ENCODE peak calls at places on chromosomes 11 and 22, in six cellular contexts. G, M, K, U, Z and S are unnamed samples.

GRCh38 chr11:63821411-63821810 is 8.2 kb downstream of the SPINDOC start:
- DNase-seq in Z (no peak), G (no peak), K (no peak), M (no peak), U (no peak), S (no peak)

GRCh38 chr11:47973173-47973572 is 7.2 kb upstream of the PTPRJ start:
- DNase-seq in K (no peak), M (no peak), Z (no peak), G (no peak), U (no peak), S (no peak)

GRCh38 chr11:104897891-104898684 is at the start of gene CASP12:
- DNase-seq in Z (no peak), M (peak; percentile 97), G (no peak), U (no peak), K (no peak), S (no peak)

GRCh38 chr22:30694638-30695350 is at the start of gene OSBP2:
- DNase-seq in G (peak; percentile 65), K (peak; percentile 51), Z (peak; percentile 93), U (no peak), M (peak; percentile 30), S (peak; percentile 53)

GRCh38 chr11:84142411-84142810 is 856.2 kb upstream of the CCDC90B start:
- DNase-seq in M (no peak), K (no peak), Z (no peak), G (no peak), U (no peak), S (no peak)

GRCh38 chr11:14904745-14905103 is 12.7 kb upstream of the CYP2R1 start:
- DNase-seq in G (peak; percentile 90), Z (no peak), K (no peak), U (no peak), M (peak; percentile 43), S (peak; percentile 50)

GRCh38 chr22:50734986-50735738 is 2.8 kb upstream of the ACR start:
- DNase-seq in K (no peak), G (peak; percentile 20), M (no peak), U (no peak), Z (no peak), S (no peak)

GRCh38 chr11:112225753-112226061 is 521 bp upstream of the PTS start:
- DNase-seq in Z (no peak), K (no peak), M (no peak), U (peak; percentile 46), G (no peak), S (no peak)

GRCh38 chr22:48256041-48256739 is 1493.7 kb downstream of the TBC1D22A start:
- DNase-seq in M (no peak), G (no peak), U (no peak), K (no peak), Z (no peak), S (no peak)

GRCh38 chr22:50192056-50192824 is 6.5 kb downstream of the TRABD start:
- DNase-seq in G (no peak), U (no peak), Z (no peak), M (no peak), K (no peak), S (no peak)

GRCh38 chr11:108732395-108732794 is 67.5 kb downstream of the DDX10 start:
- DNase-seq in G (no peak), K (no peak), M (no peak), U (no peak), Z (no peak), S (no peak)

GRCh38 chr11:75781296-75781695 is 12.7 kb downstream of the DGAT2 start:
- DNase-seq in G (no peak), K (no peak), U (no peak), M (no peak), Z (no peak), S (no peak)

DNA sequence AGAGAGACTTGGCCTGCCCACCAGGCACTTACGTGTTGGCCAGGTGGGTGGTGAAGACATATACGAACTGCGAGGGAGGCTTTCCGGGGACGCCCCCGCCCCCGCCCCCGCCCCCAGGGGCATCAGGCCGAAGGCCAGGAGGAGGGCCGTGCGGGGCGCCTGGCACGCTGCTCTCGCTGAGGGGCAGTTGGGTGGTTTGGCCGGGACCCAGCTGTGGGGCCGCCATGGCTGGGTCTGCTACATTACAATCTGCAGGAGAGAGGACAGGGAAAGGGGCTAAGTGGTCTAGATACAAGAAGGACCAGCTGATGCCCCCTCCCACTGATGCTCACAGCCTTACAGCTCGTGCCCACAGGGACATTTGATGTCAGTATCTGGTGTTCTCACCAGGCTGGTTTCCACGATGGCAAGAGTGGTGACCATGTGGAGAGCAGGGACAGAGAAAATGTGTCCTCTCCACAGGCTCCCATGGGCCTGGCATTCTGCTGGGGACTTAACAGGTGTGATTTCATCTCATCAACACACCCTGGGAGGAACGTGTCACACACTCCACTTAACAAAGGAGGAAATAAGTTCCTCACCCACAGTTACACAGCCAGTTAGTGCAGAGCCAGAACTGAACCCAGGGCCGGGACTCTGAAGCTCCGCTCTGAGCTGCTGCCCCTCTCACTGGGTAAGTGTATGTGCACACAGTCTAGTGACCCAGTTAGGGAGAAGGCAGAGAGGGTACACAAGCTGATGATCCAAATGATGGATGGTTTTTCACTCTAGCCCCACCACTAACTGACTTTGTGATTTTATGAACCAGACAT is 19.7 kb downstream of the CXCR5 start:
- DNase-seq in M (no peak), Z (no peak), G (no peak), K (no peak), U (no peak), S (no peak)
- H3K36me3 ChIP-seq in M (peaks cover 4% of the 10 kb centered on the region), Z (peaks cover 50% of the 10 kb centered on the region), G (peaks cover 99% of the 10 kb centered on the region), K (peaks cover 67% of the 10 kb centered on the region), U (peaks cover 58% of the 10 kb centered on the region), S (no peaks in the 10 kb centered on the region)

GRCh38 chr11:70364745-70365535 is 33.4 kb upstream of the CTTN start:
- DNase-seq in G (no peak), M (no peak), U (no peak), Z (no peak), K (no peak), S (no peak)
- H3K27ac ChIP-seq in G (no peak overlapping the region), M (no peak overlapping the region), U (peak overlapping the region; percentile 75), Z (no peak overlapping the region), K (no peak overlapping the region), S (no peak overlapping the region)

DNA sequence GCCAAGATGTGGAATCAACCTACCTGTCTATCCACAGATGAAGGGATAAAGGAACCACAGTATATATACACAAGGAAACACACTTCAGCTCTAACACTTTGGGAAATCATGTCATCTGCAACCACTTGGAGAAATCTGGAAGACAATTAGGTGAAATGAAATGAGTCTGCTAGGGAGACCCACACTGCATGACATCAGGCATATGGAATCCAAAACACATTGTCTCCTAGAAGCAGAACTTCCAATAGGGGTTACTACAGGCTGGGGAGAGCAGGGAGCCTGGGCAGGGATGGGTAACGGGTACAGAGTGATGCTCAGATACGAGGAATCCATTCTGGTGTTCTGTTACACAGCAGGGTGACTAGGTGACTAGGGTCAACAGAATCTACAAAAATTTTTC is 18.3 kb downstream of the RGL4 start:
- DNase-seq in Z (no peak), U (no peak), M (no peak), G (no peak), K (no peak), S (no peak)
- H3K36me3 ChIP-seq in Z (peaks cover 64% of the 10 kb centered on the region), U (peaks cover 26% of the 10 kb centered on the region), M (peaks cover 27% of the 10 kb centered on the region), G (peaks cover 100% of the 10 kb centered on the region), K (peaks cover 99% of the 10 kb centered on the region), S (peaks cover 83% of the 10 kb centered on the region)

GRCh38 chr11:12086271-12087074 is 23.9 kb upstream of the MICAL2 start:
- DNase-seq in G (no peak), M (peak; percentile 87), Z (no peak), U (peak; percentile 65), K (no peak), S (peak; percentile 74)

GRCh38 chr11:12085371-12086251 is 24.8 kb upstream of the MICAL2 start:
- DNase-seq in G (no peak), Z (no peak), K (no peak), M (no peak), U (no peak), S (no peak)

GRCh38 chr11:12088531-12088930 is 21.9 kb upstream of the MICAL2 start:
- DNase-seq in K (no peak), M (no peak), U (no peak), Z (no peak), G (no peak), S (no peak)

GRCh38 chr11:12088047-12088481 is 22.3 kb upstream of the MICAL2 start:
- DNase-seq in U (peak; percentile 31), Z (no peak), M (peak; percentile 74), G (no peak), K (no peak), S (peak; percentile 75)

GRCh38 chr11:12087075-12087775 is 23.2 kb upstream of the MICAL2 start:
- DNase-seq in K (no peak), M (peak; percentile 50), G (peak; percentile 68), Z (no peak), U (no peak), S (peak; percentile 24)
- H3K27ac ChIP-seq in K (no peak overlapping the region), M (peak overlapping the region; percentile 99), G (peak overlapping the region; percentile 82), Z (peak overlapping the region; percentile 100), U (peak overlapping the region; percentile 99), S (peak overlapping the region; percentile 17)

GRCh38 chr22:19498154-19498865 is 18.6 kb downstream of the CDC45 start:
- DNase-seq in U (no peak), M (no peak), Z (no peak), G (no peak), K (no peak), S (no peak)

GRCh38 chr22:19496324-19496630 is 16.6 kb downstream of the CDC45 start:
- DNase-seq in U (no peak), K (no peak), M (no peak), Z (no peak), G (no peak), S (no peak)

GRCh38 chr22:19498866-19499190 is 19.1 kb downstream of the CDC45 start:
- DNase-seq in G (no peak), M (no peak), U (no peak), Z (no peak), K (no peak), S (no peak)

GRCh38 chr22:19495562-19496323 is 16.0 kb downstream of the CDC45 start:
- DNase-seq in G (no peak), M (peak; percentile 69), K (no peak), U (no peak), Z (no peak), S (no peak)

GRCh38 chr22:19497245-19497644 is 17.5 kb downstream of the CDC45 start:
- DNase-seq in M (peak; percentile 86), G (no peak), K (no peak), Z (no peak), U (no peak), S (no peak)
- H3K36me3 ChIP-seq in M (peaks cover 6% of the 10 kb centered on the region), G (no peaks in the 10 kb centered on the region), K (peaks cover 91% of the 10 kb centered on the region), Z (peaks cover 6% of the 10 kb centered on the region), U (no peaks in the 10 kb centered on the region), S (peaks cover 71% of the 10 kb centered on the region)

GRCh38 chr11:19436932-19437331 is 196.2 kb upstream of the E2F8 start:
- DNase-seq in U (no peak), M (no peak), G (no peak), K (no peak), Z (no peak), S (no peak)
- H3K27ac ChIP-seq in U (no peak overlapping the region), M (no peak overlapping the region), G (no peak overlapping the region), K (no peak overlapping the region), Z (no peak overlapping the region), S (no peak overlapping the region)